ENCODE peak calls at places on chromosomes 11 and 22, in four cellular contexts. D is H1, K is K562, Y is GM12878. O is an unnamed sample.

GRCh38 chr11:105986554-105986953 is 35.5 kb downstream of the MSANTD4 start:
- DNase-seq in D (no peak), K (no peak), Y (no peak), O (no peak)

GRCh38 chr11:1353383-1354124 is 36.2 kb upstream of the BRSK2 start:
- DNase-seq in D (no peak), K (no peak), Y (no peak), O (peak; percentile 4)

GRCh38 chr11:70720291-70720690 is 322.0 kb downstream of the CTTN start:
- DNase-seq in D (no peak), K (no peak), Y (no peak), O (no peak)

GRCh38 chr22:50274311-50274710 is 4.1 kb upstream of the MAPK11 start:
- DNase-seq in D (no peak), K (peak; percentile 31), Y (no peak), O (peak; percentile 90)

GRCh38 chr11:77669848-77670511 is 32.4 kb upstream of the CLNS1A start:
- DNase-seq in D (no peak), K (no peak), Y (no peak), O (no peak)

GRCh38 chr11:120590472-120590871 is 78.9 kb downstream of the GRIK4 start:
- DNase-seq in D (no peak), K (no peak), Y (no peak), O (no peak)

GRCh38 chr11:73186886-73187285 is 31.2 kb upstream of the P2RY2 start:
- DNase-seq in D (no peak), K (no peak), Y (no peak), O (no peak)

GRCh38 chr11:12863605-12864121 is 145.5 kb upstream of the RASSF10 start:
- DNase-seq in D (no peak), K (no peak), Y (no peak), O (no peak)

GRCh38 chr11:19258651-19259230 is 18.0 kb upstream of the E2F8 start:
- DNase-seq in D (no peak), K (no peak), Y (no peak), O (no peak)

GRCh38 chr11:60985501-60985900 is 14.0 kb downstream of the CD6 start:
- DNase-seq in D (no peak), K (no peak), Y (no peak), O (no peak)

GRCh38 chr11:29320196-29320595 is 696.6 kb downstream of the KCNA4 start:
- DNase-seq in D (no peak), K (no peak), Y (no peak), O (no peak)

GRCh38 chr22:46395145-46395544 is 59.6 kb downstream of the TRMU start:
- DNase-seq in D (no peak), K (no peak), Y (no peak), O (no peak)

GRCh38 chr22:46392137-46392844 is 56.8 kb downstream of the TRMU start:
- DNase-seq in D (no peak), K (no peak), Y (no peak), O (no peak)

GRCh38 chr22:46391486-46392136 is 56.1 kb downstream of the TRMU start:
- DNase-seq in D (no peak), K (no peak), Y (no peak), O (no peak)

GRCh38 chr22:46394622-46395021 is 59.1 kb downstream of the TRMU start:
- DNase-seq in D (no peak), K (no peak), Y (no peak), O (no peak)

GRCh38 chr22:46393791-46394333 is 58.3 kb downstream of the TRMU start:
- DNase-seq in D (no peak), K (no peak), Y (no peak), O (no peak)
- TF ChIP-seq NRF1 in D (no peak), K (no peak), Y (no peak), O (no peak)

DNA sequence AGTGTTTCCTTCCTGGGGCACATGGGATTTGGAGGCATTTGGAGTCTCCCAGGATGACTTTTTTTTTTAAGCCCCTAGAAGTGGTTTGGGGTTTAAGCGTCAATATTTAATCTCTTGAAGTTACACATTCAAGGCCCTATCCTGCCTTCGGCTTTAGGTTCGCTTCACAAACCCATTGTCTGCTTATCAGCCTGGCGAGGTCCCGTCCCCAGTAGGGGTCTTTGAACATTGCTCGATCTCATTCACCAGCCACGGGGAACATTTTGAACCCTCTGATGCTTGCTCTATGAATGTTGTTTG is 75.9 kb downstream of the KCNQ1 start:
- DNase-seq in D (no peak), K (no peak), Y (no peak), O (no peak)
- H3K9ac ChIP-seq in D (no peak overlapping the region), K (no peak overlapping the region), Y (no peak overlapping the region), O (no peak overlapping the region)

GRCh38 chr11:94553938-94554337 is 10.2 kb downstream of the FUT4 start:
- DNase-seq in D (no peak), K (no peak), Y (no peak), O (no peak)
- TF ChIP-seq JUND in D (no peak), K (no peak), Y (no peak), O (no peak)

GRCh38 chr11:108278546-108278945 is 55.7 kb downstream of the ATM start:
- DNase-seq in D (no peak), K (no peak), Y (no peak), O (no peak)
- TF ChIP-seq NRF1 in D (no peak), K (no peak), Y (no peak), O (no peak)

GRCh38 chr22:48941903-48942625 is 885.6 kb downstream of the BRD1 start:
- DNase-seq in D (peak; percentile 33), K (no peak), Y (no peak), O (no peak)
- H3K9ac ChIP-seq in D (no peak overlapping the region), K (no peak overlapping the region), Y (no peak overlapping the region), O (no peak overlapping the region)

GRCh38 chr11:127106142-127106541 is 105.6 kb upstream of the KIRREL3 start:
- DNase-seq in D (no peak), K (no peak), Y (no peak), O (no peak)

GRCh38 chr11:127108838-127109237 is 108.3 kb upstream of the KIRREL3 start:
- DNase-seq in D (no peak), K (no peak), Y (no peak), O (no peak)

GRCh38 chr11:127106938-127107337 is 106.4 kb upstream of the KIRREL3 start:
- DNase-seq in D (no peak), K (no peak), Y (no peak), O (no peak)

GRCh38 chr11:127105578-127105977 is 105.0 kb upstream of the KIRREL3 start:
- DNase-seq in D (no peak), K (no peak), Y (no peak), O (no peak)

GRCh38 chr11:127103586-127104388 is 103.2 kb upstream of the KIRREL3 start:
- DNase-seq in D (no peak), K (no peak), Y (no peak), O (no peak)
- TF ChIP-seq JUND in D (no peak), K (no peak), Y (no peak), O (no peak)

DNA sequence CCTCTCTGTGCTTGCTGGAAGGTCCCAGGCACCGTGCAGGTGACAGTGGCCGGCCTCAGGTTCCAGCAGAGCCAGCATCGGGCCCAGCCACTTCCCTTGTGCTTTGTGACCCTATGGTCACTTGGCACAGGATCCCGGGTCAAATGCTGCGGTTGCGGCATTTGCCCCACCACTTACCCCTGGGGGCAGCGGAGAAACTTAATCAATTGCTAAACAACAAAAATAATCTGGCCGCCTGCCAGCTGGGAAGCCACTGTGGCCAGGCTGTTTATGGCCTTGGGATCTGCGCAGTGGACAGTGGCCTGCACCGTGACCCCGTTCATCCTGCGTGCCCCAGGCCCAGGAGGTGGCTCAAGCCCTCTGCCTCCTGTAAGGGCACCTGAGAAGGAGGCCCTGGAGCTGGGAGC is 65.0 kb downstream of the LRP5 start:
- DNase-seq in D (no peak), K (no peak), Y (no peak), O (peak; percentile 59)
- TF ChIP-seq NRF1 in D (no peak), K (no peak), Y (no peak), O (no peak)

O was measured in SK-N-SH.